ENCODE peak calls at places on chromosomes 4 and X, in six cellular contexts. J is pancreas, E is mucosa of descending colon, Z is BE2C, N is PC-9, K is keratinocyte. I is an unnamed sample.

GRCh38 chrX:112555831-112556230 is 123.9 kb downstream of the LHFPL1 start:
- DNase-seq in J (no peak), E (no peak), Z (no peak), N (no peak), K (no peak), I (no peak)

GRCh38 chr4:5746829-5747745 is 36.1 kb downstream of the EVC start:
- DNase-seq in J (no peak), E (no peak), Z (no peak), N (no peak), K (no peak), I (no peak)

GRCh38 chr4:6332042-6332668 is 62.5 kb downstream of the WFS1 start:
- DNase-seq in J (peak; percentile 18), E (no peak), Z (peak; percentile 58), N (no peak), K (no peak), I (no peak)

GRCh38 chr4:2339458-2340271 is 77.8 kb upstream of the MXD4 start:
- DNase-seq in J (no peak), E (no peak), Z (peak; percentile 5), N (no peak), K (no peak), I (no peak)

GRCh38 chrX:153871946-153872878 is 13.8 kb downstream of the L1CAM start:
- DNase-seq in J (no peak), E (no peak), Z (no peak), N (no peak), K (no peak), I (no peak)

GRCh38 chrX:151397741-151398070 is 700 bp downstream of the VMA21 start:
- DNase-seq in J (no peak), E (no peak), Z (no peak), N (no peak), K (no peak), I (no peak)

GRCh38 chr4:30950737-30951136 is 230.6 kb downstream of the PCDH7 start:
- DNase-seq in J (no peak), E (no peak), Z (no peak), N (peak; percentile 98), K (peak; percentile 90), I (no peak)

GRCh38 chr4:151957163-151957562 is 196.4 kb upstream of the GATB start:
- DNase-seq in J (no peak), E (no peak), Z (no peak), N (no peak), K (no peak), I (no peak)

GRCh38 chr4:140359571-140360427 is 13.6 kb upstream of the SCOC start:
- DNase-seq in J (peak; percentile 56), E (peak; percentile 68), Z (peak; percentile 92), N (peak; percentile 52), K (peak; percentile 25), I (no peak)

GRCh38 chrX:130654409-130654970 is 248.5 kb downstream of the ENOX2 start:
- DNase-seq in J (no peak), E (no peak), Z (no peak), N (no peak), K (no peak), I (no peak)

GRCh38 chr4:2948895-2949781 is 14.1 kb downstream of the NOP14 start:
- DNase-seq in J (no peak), E (no peak), Z (no peak), N (no peak), K (no peak), I (no peak)

GRCh38 chrX:132505116-132505515 is 16.3 kb upstream of the MBNL3 start:
- DNase-seq in J (peak; percentile 31), E (peak; percentile 21), Z (no peak), N (no peak), K (no peak), I (no peak)

GRCh38 chr4:174928575-174929253 is 10.6 kb downstream of the ADAM29 start:
- DNase-seq in J (no peak), E (no peak), Z (no peak), N (no peak), K (no peak), I (no peak)

GRCh38 chrX:2502668-2503519 is 2.1 kb upstream of the DHRSX start:
- DNase-seq in J (no peak), E (no peak), Z (no peak), N (peak; percentile 78), K (no peak), I (no peak)

GRCh38 chr4:33864290-33864859 is 2379.9 kb downstream of the ARAP2 start:
- DNase-seq in J (no peak), E (no peak), Z (no peak), N (no peak), K (no peak), I (no peak)

GRCh38 chr4:173807347-173807746 is 277.3 kb upstream of the HAND2 start:
- DNase-seq in J (no peak), E (no peak), Z (no peak), N (no peak), K (no peak), I (no peak)

DNA sequence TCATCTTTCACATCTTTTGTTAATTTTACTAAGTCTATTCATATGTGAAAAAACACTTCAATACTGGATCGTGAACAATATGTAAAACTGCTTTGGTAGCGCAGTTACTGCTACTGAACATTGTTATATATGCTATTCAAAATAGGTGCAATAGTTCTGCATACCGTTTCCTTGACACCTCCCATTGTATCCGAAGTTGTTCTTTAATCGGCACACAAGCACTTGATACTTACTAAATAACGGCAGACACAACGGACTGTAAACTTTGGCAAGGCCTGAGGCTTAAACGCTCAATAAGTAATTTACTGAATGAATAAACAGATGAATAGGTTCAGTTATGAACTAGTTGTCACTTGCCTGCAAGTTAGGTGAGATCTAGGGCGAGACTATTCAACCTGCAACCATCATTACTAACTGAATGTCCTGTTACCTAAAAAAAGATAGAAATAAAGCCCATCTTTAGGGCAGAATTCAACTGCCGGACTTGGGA is 620 bp downstream of the ANAPC10 start:
- DNase-seq in J (no peak), E (no peak), Z (no peak), N (no peak), K (no peak), I (no peak)
- H3K36me3 ChIP-seq in J (no peaks in the 10 kb centered on the region), E (no peaks in the 10 kb centered on the region), Z (peaks cover 23% of the 10 kb centered on the region), N (peaks cover 25% of the 10 kb centered on the region), K (peaks cover 7% of the 10 kb centered on the region), I (no peaks in the 10 kb centered on the region)

DNA sequence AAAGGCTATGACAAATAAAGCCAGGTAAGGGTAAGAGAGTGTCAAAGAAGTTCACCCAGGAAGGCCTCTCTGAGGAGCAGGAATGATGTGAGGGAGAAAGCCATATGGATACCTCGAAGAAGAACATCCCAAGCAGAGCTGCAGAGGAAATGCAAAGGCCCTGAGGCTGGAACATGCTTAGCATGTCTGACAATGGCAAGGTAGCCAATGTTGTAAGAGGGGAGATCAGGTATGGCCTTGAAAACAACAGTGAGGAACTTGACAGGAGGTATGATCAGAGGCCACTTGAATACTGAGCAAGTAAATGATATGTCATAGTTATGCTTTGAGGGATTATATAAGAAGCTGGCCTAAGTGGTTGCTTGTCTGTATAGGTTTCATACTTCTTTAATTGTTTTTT is 3.8 kb downstream of the SCFD2 start:
- DNase-seq in J (no peak), E (no peak), Z (no peak), N (no peak), K (no peak), I (no peak)
- H3K4me3 ChIP-seq in J (no peak overlapping the region), E (no peak overlapping the region), Z (peak overlapping the region; percentile 13), N (no peak overlapping the region), K (no peak overlapping the region), I (no peak overlapping the region)

GRCh38 chrX:114581528-114582263 is 2.2 kb upstream of the HTR2C start:
- DNase-seq in J (no peak), E (no peak), Z (no peak), N (no peak), K (no peak), I (no peak)
- TF ChIP-seq CTCF in J (no peak), E (no peak), Z (no peak), N (no peak), K (no peak), I (no peak)

DNA sequence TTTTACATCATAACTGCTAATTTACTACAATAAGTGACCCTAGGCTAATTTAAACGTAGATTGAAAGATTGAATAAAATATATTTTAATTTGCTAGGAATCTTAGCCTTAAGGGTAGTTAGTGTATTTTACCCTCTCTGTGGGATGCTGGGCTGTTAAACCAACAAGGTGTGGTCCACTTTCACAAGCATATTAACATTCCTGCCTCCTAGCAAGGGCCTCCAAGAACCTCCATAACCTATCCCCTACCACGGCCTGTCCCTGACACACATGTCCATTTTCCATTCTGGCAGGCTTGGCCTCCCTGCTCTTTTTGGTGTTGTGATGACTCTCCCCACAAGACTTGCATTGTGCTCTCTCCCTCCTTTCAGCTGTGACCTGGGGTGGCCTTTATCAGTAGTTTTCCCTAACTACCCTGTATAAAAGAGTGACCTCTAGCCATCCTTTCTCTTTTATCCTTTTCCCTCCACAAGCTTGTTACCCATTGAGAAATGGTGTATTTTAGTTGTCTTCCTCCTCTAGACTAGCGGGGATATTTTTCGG is 120.3 kb downstream of the KLHL8 start:
- DNase-seq in J (no peak), E (no peak), Z (no peak), N (peak; percentile 56), K (no peak), I (no peak)
- H3K36me3 ChIP-seq in J (no peaks in the 10 kb centered on the region), E (no peaks in the 10 kb centered on the region), Z (no peaks in the 10 kb centered on the region), N (no peaks in the 10 kb centered on the region), K (peaks cover 1% of the 10 kb centered on the region), I (no peaks in the 10 kb centered on the region)

GRCh38 chrX:133792198-133792953 is 193.0 kb downstream of the GPC3 start:
- DNase-seq in J (peak; percentile 41), E (peak; percentile 64), Z (peak; percentile 57), N (peak; percentile 61), K (peak; percentile 19), I (peak; percentile 5)
- H3K4me3 ChIP-seq in J (no peak overlapping the region), E (no peak overlapping the region), Z (peak overlapping the region; percentile 49), N (no peak overlapping the region), K (no peak overlapping the region), I (no peak overlapping the region)

GRCh38 chr4:79074040-79074439 is 134.8 kb upstream of the PAQR3 start:
- DNase-seq in J (no peak), E (no peak), Z (no peak), N (no peak), K (no peak), I (no peak)
- TF ChIP-seq CTCF in J (no peak), E (no peak), Z (no peak), N (no peak), K (no peak), I (no peak)

GRCh38 chr4:78265006-78265405 is 207.9 kb downstream of the FRAS1 start:
- DNase-seq in J (no peak), E (no peak), Z (no peak), N (no peak), K (no peak), I (no peak)
- H3K36me3 ChIP-seq in J (no peaks in the 10 kb centered on the region), E (no peaks in the 10 kb centered on the region), Z (peaks cover 23% of the 10 kb centered on the region), N (no peaks in the 10 kb centered on the region), K (peaks cover 1% of the 10 kb centered on the region), I (peaks cover 2% of the 10 kb centered on the region)

GRCh38 chrX:104430720-104431119 is 135.3 kb upstream of the IL1RAPL2 start:
- DNase-seq in J (no peak), E (no peak), Z (no peak), N (peak; percentile 85), K (peak; percentile 58), I (no peak)
- H3K4me3 ChIP-seq in J (no peak overlapping the region), E (no peak overlapping the region), Z (no peak overlapping the region), N (no peak overlapping the region), K (no peak overlapping the region), I (no peak overlapping the region)